ENCODE peak calls at places on chromosomes 11 and 22, in four cellular contexts. U is activated naive CD4-positive, alpha-beta T cell treated with anti-CD3 and anti-CD28 coated beads, Interleukin-2, amount 50 U/mL, for 16 hours; V is tibial nerve; Z is A673. G is an unnamed sample.

GRCh38 chr11:2209900-2210321 is 38.3 kb upstream of the TH start:
- DNase-seq in U (no peak), V (no peak), Z (no peak), G (no peak)

GRCh38 chr11:83655996-83656395 is 369.8 kb upstream of the CCDC90B start:
- DNase-seq in U (no peak), V (no peak), Z (no peak), G (no peak)

GRCh38 chr11:1762537-1763302 is 1.0 kb downstream of the CTSD start:
- DNase-seq in U (no peak), V (peak), Z (no peak), G (no peak)

GRCh38 chr11:134252539-134253188 is 488 bp downstream of the THYN1 start:
- DNase-seq in U (peak), V (no peak), Z (no peak), G (no peak)

GRCh38 chr11:113242767-113243397 is 71.5 kb upstream of the TTC12 start:
- DNase-seq in U (no peak), V (peak), Z (no peak), G (no peak)

GRCh38 chr22:38353701-38354100 is 36.5 kb upstream of the CSNK1E start:
- DNase-seq in U (no peak), V (no peak), Z (no peak), G (no peak)

GRCh38 chr22:23781065-23781464 is 5.7 kb upstream of the SMARCB1 start:
- DNase-seq in U (no peak), V (no peak), Z (no peak), G (no peak)

GRCh38 chr11:93630037-93630436 is 31.4 kb upstream of the CEP295 start:
- DNase-seq in U (no peak), V (no peak), Z (no peak), G (no peak)

GRCh38 chr22:30423296-30423958 is 2.1 kb upstream of the MTFP1 start:
- DNase-seq in U (peak), V (no peak), Z (no peak), G (no peak)

GRCh38 chr11:76095891-76096290 is 110.4 kb downstream of the WNT11 start:
- DNase-seq in U (no peak), V (no peak), Z (no peak), G (no peak)

GRCh38 chr22:48574776-48575566 is 1252.7 kb downstream of the BRD1 start:
- DNase-seq in U (no peak), V (no peak), Z (peak), G (no peak)

GRCh38 chr22:21939392-21940319 is 13.0 kb downstream of the PPM1F start:
- DNase-seq in U (no peak), V (no peak), Z (no peak), G (no peak)

GRCh38 chr11:44957051-44957515 is 6.4 kb upstream of the TP53I11 start:
- DNase-seq in U (no peak), V (no peak), Z (peak), G (no peak)

GRCh38 chr22:42959472-42960145 is 55.3 kb downstream of the PACSIN2 start:
- DNase-seq in U (no peak), V (peak), Z (peak), G (no peak)